ENCODE peak calls at places on chromosomes 7 and 10, in four cellular contexts. Z is uterus, I is neuronal stem cell, B is fibroblast of lung. N is an unnamed sample. For H3K36me3, the result is how much of the 10 kb centered on the place peaks cover.

GRCh38 chr7:108135446-108136190 is 5.5 kb upstream of the LAMB4 start:
- DNase-seq in Z (no peak), I (no peak), B (no peak), N (no peak)

GRCh38 chr10:124578231-124579002 is 116.8 kb downstream of the LHPP start:
- DNase-seq in Z (no peak), I (no peak), B (no peak), N (no peak)

GRCh38 chr7:16636533-16637173 is 8.9 kb downstream of the ANKMY2 start:
- DNase-seq in Z (no peak), I (no peak), B (peak), N (no peak)

GRCh38 chr10:80260295-80261243 is 28.9 kb downstream of the MAT1A start:
- DNase-seq in Z (no peak), I (peak), B (peak), N (no peak)

GRCh38 chr7:8125680-8126444 is 136.1 kb downstream of the ICA1 start:
- DNase-seq in Z (no peak), I (no peak), B (no peak), N (no peak)

GRCh38 chr10:58094985-58095718 is 172.5 kb downstream of the IPMK start:
- DNase-seq in Z (no peak), I (no peak), B (no peak), N (no peak)

GRCh38 chr10:124560377-124560776 is 98.8 kb downstream of the LHPP start:
- DNase-seq in Z (peak), I (no peak), B (peak), N (peak)

GRCh38 chr7:149228831-149229471 is 10.5 kb upstream of the ZNF212 start:
- DNase-seq in Z (no peak), I (no peak), B (no peak), N (no peak)

GRCh38 chr7:149713061-149713730 is 60.2 kb downstream of the ZNF467 start:
- DNase-seq in Z (no peak), I (no peak), B (no peak), N (no peak)

GRCh38 chr10:132527338-132528063 is 10.1 kb upstream of the INPP5A start:
- DNase-seq in Z (peak), I (no peak), B (peak), N (peak)

GRCh38 chr10:123864923-123865322 is 26.7 kb downstream of the CPXM2 start:
- DNase-seq in Z (no peak), I (no peak), B (no peak), N (no peak)

GRCh38 chr10:58158806-58159205 is 108.9 kb downstream of the IPMK start:
- DNase-seq in Z (no peak), I (no peak), B (peak), N (no peak)

GRCh38 chr7:150345012-150345411 is 3.6 kb upstream of the RARRES2 start:
- DNase-seq in Z (no peak), I (no peak), B (no peak), N (no peak)

GRCh38 chr7:4937411-4937810 is 21.6 kb downstream of the MMD2 start:
- DNase-seq in Z (no peak), I (no peak), B (no peak), N (no peak)

GRCh38 chr7:43516581-43517342 is 66.1 kb upstream of the STK17A start:
- DNase-seq in Z (no peak), I (no peak), B (peak), N (no peak)

GRCh38 chr10:88090568-88091214 is 227.3 kb downstream of the PTEN start:
- DNase-seq in Z (no peak), I (no peak), B (no peak), N (no peak)

GRCh38 chr10:3805791-3806381 is 20.9 kb upstream of the KLF6 start:
- DNase-seq in Z (peak), I (no peak), B (peak), N (peak)

GRCh38 chr10:78777466-78778256 is 291.1 kb upstream of the ZMIZ1 start:
- DNase-seq in Z (peak), I (no peak), B (peak), N (peak)

GRCh38 chr7:158655931-158656441 is 48.6 kb downstream of the NCAPG2 start:
- DNase-seq in Z (no peak), I (no peak), B (no peak), N (no peak)

GRCh38 chr10:5996696-5997095 is 19.4 kb upstream of the IL15RA start:
- DNase-seq in Z (no peak), I (peak), B (no peak), N (no peak)

GRCh38 chr7:1404881-1405548 is 54.3 kb downstream of the MICALL2 start:
- DNase-seq in Z (no peak), I (no peak), B (no peak), N (no peak)

GRCh38 chr7:105112440-105113418 is 98.7 kb downstream of the KMT2E start:
- DNase-seq in Z (no peak), I (no peak), B (no peak), N (no peak)

GRCh38 chr7:112202819-112203218 is 3.4 kb downstream of the DOCK4 start:
- DNase-seq in Z (no peak), I (no peak), B (no peak), N (peak)

GRCh38 chr7:84060000-84060399 is 134.6 kb downstream of the SEMA3A start:
- DNase-seq in Z (no peak), I (no peak), B (no peak), N (no peak)

GRCh38 chr7:13467111-13467547 is 522.3 kb downstream of the ETV1 start:
- DNase-seq in Z (no peak), I (peak), B (peak), N (no peak)

GRCh38 chr10:86956195-86956840 is 1.1 kb downstream of the MMRN2 start:
- DNase-seq in Z (no peak), I (no peak), B (no peak), N (no peak)

DNA sequence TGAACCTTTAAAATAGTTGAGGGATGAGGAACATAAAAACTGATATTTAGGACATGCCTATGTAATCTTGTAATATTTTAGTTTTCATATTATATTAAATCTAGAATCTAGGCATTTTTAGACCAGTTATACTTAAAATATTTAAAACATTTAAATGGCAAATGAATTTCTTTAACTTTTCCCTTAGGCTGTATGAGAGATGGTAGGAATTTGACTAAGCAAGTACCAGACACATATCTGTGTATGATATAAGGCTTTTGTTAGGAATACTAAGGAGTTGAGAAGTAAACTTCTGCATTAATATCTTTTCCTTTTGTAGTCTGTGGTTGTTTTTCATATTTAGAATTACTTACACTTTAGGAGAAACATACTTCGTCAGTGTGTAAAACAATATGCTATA is 25.1 kb downstream of the SEPTIN7 start:
- DNase-seq in Z (no peak), I (no peak), B (no peak), N (no peak)
- H3K36me3 ChIP-seq in Z (under half), I (under half), B (under half), N (under half)

GRCh38 chr10:28612877-28613276 is 64.4 kb upstream of the BAMBI start:
- DNase-seq in Z (no peak), I (no peak), B (no peak), N (no peak)
- H3K36me3 ChIP-seq in Z (under half), I (under half), B (under half), N (under half)

DNA sequence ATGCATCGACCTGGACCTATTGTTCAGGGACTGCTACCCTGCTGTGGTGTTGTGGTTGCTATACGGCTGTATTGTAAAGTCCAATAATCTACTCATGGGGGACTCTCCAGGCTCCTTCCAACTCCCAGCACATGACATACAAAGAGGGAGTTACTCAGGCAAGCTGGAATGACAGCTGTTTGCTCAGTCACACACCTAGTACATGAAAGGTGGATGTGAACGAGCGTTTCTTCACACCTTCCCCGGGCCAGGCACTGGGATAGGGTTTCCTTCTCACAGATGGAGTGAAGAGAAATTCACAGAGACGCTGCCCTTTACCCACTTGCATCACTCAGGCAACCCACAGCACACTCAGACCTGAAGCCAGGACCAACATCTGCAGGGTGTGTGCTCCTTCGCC is 215.7 kb downstream of the TNS3 start:
- DNase-seq in Z (no peak), I (no peak), B (no peak), N (no peak)
- H3K36me3 ChIP-seq in Z (under half), I (under half), B (under half), N (under half)

GRCh38 chr10:7377614-7378248 is 33.1 kb downstream of the SFMBT2 start:
- DNase-seq in Z (no peak), I (no peak), B (no peak), N (no peak)

GRCh38 chr10:7383442-7383841 is 27.4 kb downstream of the SFMBT2 start:
- DNase-seq in Z (no peak), I (no peak), B (no peak), N (no peak)

GRCh38 chr10:7385114-7385513 is 25.7 kb downstream of the SFMBT2 start:
- DNase-seq in Z (no peak), I (no peak), B (no peak), N (no peak)

GRCh38 chr10:7378602-7379403 is 32.0 kb downstream of the SFMBT2 start:
- DNase-seq in Z (no peak), I (no peak), B (no peak), N (no peak)

GRCh38 chr10:7380704-7381241 is 30.1 kb downstream of the SFMBT2 start:
- DNase-seq in Z (no peak), I (no peak), B (no peak), N (no peak)
- H3K36me3 ChIP-seq in Z (under half), I (under half), B (under half), N (under half)

DNA sequence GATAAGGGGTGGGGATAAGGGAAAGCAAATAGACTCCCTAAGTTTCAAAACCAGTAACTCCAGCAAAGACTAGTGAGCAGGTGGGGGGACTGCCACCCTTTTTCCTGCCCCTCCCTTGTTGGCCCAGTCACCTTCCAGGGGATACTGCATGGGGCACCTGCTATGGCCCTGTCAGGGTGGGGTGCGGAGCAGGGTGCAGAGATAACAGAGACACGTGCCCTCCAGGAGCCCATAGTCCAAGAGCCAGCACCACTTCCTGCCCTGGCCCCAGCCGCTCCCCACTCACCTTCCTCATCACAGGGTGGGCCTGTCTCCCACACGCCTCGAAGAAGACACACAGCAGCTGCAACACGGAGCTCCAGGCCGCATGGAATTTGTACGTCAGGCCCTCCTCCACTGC is 20.6 kb downstream of the RRP12 start:
- DNase-seq in Z (no peak), I (no peak), B (no peak), N (no peak)
- H3K36me3 ChIP-seq in Z (under half), I (under half), B (under half), N (half or more)

GRCh38 chr10:14909101-14909500 is 30.4 kb downstream of the SUV39H2 start:
- DNase-seq in Z (no peak), I (no peak), B (no peak), N (no peak)
- H3K36me3 ChIP-seq in Z (under half), I (under half), B (under half), N (half or more)

DNA sequence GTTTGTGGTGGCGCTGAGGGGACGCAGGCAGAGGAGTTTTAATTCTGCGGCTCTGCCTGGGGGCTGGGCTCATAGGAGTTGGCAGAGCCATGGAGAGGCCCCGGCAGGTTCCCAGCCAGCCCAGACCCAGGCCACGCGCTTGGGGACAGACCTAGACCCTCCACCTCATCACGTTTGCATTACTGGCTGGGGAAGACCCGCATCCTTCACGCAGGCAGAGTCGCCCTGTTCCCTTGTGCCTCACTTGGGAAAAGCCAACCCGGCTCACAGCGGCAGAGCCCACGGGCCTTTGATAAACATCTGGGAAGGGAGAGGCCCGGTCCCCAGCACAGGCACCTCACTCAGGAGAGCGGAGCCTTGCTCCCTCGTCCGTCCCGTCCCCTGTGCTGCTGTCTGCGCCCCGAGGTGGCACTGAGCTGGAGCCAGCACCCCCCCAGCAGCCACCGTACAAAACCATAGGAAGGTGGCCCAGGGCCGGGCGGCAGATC is 112.9 kb downstream of the CYTH3 start:
- DNase-seq in Z (no peak), I (no peak), B (no peak), N (no peak)
- H3K36me3 ChIP-seq in Z (under half), I (under half), B (under half), N (under half)

GRCh38 chr7:130888017-130888371 is 154.0 kb upstream of the KLF14 start:
- DNase-seq in Z (no peak), I (no peak), B (no peak), N (no peak)
- H3K36me3 ChIP-seq in Z (under half), I (under half), B (under half), N (under half)

DNA sequence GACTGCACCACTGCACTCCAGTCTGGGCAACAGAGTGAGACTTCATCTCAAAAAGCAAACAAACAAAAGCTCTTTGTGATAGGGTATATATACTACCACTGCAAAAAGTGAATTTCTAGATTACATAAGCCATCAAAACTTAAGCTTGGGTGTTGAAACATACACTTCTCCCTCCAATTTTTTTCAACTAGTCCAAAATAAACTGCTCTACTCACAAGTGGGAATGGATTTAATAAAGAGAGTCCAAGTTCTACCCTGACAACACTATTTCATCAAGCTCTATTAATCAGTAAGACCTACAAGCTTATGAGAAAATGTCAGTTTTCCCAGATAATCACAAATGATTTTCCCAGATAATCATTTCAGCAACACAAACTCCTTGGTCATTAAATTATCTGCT is 82.7 kb downstream of the NT5C2 start:
- DNase-seq in Z (no peak), I (no peak), B (no peak), N (no peak)
- H3K36me3 ChIP-seq in Z (under half), I (under half), B (under half), N (under half)

GRCh38 chr10:71844695-71845094 is 6.4 kb downstream of the PSAP start:
- DNase-seq in Z (no peak), I (no peak), B (no peak), N (no peak)

GRCh38 chr10:71842424-71842823 is 8.6 kb downstream of the PSAP start:
- DNase-seq in Z (no peak), I (no peak), B (no peak), N (no peak)

GRCh38 chr10:71844084-71844483 is 7.0 kb downstream of the PSAP start:
- DNase-seq in Z (no peak), I (no peak), B (no peak), N (no peak)

GRCh38 chr10:71840936-71841335 is 10.1 kb downstream of the PSAP start:
- DNase-seq in Z (no peak), I (no peak), B (no peak), N (no peak)

GRCh38 chr10:71842856-71843530 is 8.1 kb downstream of the PSAP start:
- DNase-seq in Z (no peak), I (no peak), B (no peak), N (no peak)
- H3K36me3 ChIP-seq in Z (under half), I (under half), B (under half), N (under half)

N was measured in psoas muscle.